ENCODE peak calls at places on chromosome 13, in ten cellular contexts. H is neural progenitor cell, F is GM06990, X is B cell, B is lung, W is AG09309, M is thoracic aorta, Q is upper lobe of right lung, O is fibroblast of mammary gland, S is neural crest cell. K is an unnamed sample.
A peak's percentile ranks its signal among the peaks of the same experiment; 100 is the strongest.

GRCh38 chr13:113732961-113733950 is 25.8 kb upstream of the TMEM255B start:
- DNase-seq in H (no peak), F (no peak), X (no peak), B (no peak), W (no peak), M (no peak), Q (no peak), O (no peak), S (no peak), K (no peak)

GRCh38 chr13:110860986-110861385 is 53.9 kb downstream of the ANKRD10 start:
- DNase-seq in H (no peak), F (no peak), X (no peak), B (no peak), W (no peak), M (no peak), Q (no peak), O (no peak), S (no peak), K (no peak)

GRCh38 chr13:101265934-101266333 is 150.4 kb downstream of the NALCN start:
- DNase-seq in H (no peak), F (no peak), X (no peak), B (no peak), W (no peak), M (no peak), Q (no peak), O (peak; percentile 24), S (no peak), K (no peak)

GRCh38 chr13:37163626-37164365 is 58.3 kb upstream of the CSNK1A1L start:
- DNase-seq in H (no peak), F (no peak), X (no peak), B (no peak), W (no peak), M (no peak), Q (no peak), O (peak; percentile 48), S (no peak), K (no peak)

GRCh38 chr13:39016789-39017188 is 21.1 kb downstream of the PROSER1 start:
- DNase-seq in H (peak; percentile 68), F (no peak), X (no peak), B (no peak), W (no peak), M (no peak), Q (no peak), O (peak; percentile 35), S (peak; percentile 11), K (peak; percentile 31)

GRCh38 chr13:94143624-94144350 is 335.7 kb downstream of the DCT start:
- DNase-seq in H (no peak), F (no peak), X (no peak), B (no peak), W (no peak), M (no peak), Q (no peak), O (no peak), S (no peak), K (no peak)

GRCh38 chr13:66102864-66103263 is 1127.3 kb downstream of the PCDH9 start:
- DNase-seq in H (no peak), F (no peak), X (no peak), B (no peak), W (no peak), M (no peak), Q (no peak), O (no peak), S (no peak), K (no peak)

GRCh38 chr13:35765941-35766340 is 289.5 kb upstream of the MAB21L1 start:
- DNase-seq in H (no peak), F (no peak), X (no peak), B (no peak), W (no peak), M (no peak), Q (no peak), O (no peak), S (no peak), K (no peak)

GRCh38 chr13:27622102-27622820 is 569 bp downstream of the POLR1D start:
- DNase-seq in H (no peak), F (no peak), X (no peak), B (no peak), W (no peak), M (no peak), Q (no peak), O (peak; percentile 14), S (no peak), K (peak; percentile 45)
- TF ChIP-seq CTCF in H (peak; percentile 35), F (no peak), X (no peak), B (no peak), W (peak; percentile 39), M (no peak), Q (peak; percentile 18), O (peak; percentile 34), S (peak; percentile 55), K (peak; percentile 72)

GRCh38 chr13:100213576-100213975 is 124.7 kb downstream of the PCCA start:
- DNase-seq in H (no peak), F (no peak), X (no peak), B (no peak), W (no peak), M (no peak), Q (no peak), O (no peak), S (no peak), K (no peak)

GRCh38 chr13:100209857-100210580 is 121.1 kb downstream of the PCCA start:
- DNase-seq in H (no peak), F (no peak), X (no peak), B (no peak), W (no peak), M (no peak), Q (no peak), O (peak; percentile 84), S (no peak), K (peak; percentile 65)

GRCh38 chr13:100210966-100211710 is 122.2 kb downstream of the PCCA start:
- DNase-seq in H (no peak), F (no peak), X (no peak), B (no peak), W (no peak), M (no peak), Q (no peak), O (peak; percentile 45), S (no peak), K (peak; percentile 18)

GRCh38 chr13:100214886-100215285 is 126.0 kb downstream of the PCCA start:
- DNase-seq in H (no peak), F (no peak), X (no peak), B (no peak), W (no peak), M (no peak), Q (no peak), O (peak; percentile 60), S (no peak), K (peak; percentile 72)

DNA sequence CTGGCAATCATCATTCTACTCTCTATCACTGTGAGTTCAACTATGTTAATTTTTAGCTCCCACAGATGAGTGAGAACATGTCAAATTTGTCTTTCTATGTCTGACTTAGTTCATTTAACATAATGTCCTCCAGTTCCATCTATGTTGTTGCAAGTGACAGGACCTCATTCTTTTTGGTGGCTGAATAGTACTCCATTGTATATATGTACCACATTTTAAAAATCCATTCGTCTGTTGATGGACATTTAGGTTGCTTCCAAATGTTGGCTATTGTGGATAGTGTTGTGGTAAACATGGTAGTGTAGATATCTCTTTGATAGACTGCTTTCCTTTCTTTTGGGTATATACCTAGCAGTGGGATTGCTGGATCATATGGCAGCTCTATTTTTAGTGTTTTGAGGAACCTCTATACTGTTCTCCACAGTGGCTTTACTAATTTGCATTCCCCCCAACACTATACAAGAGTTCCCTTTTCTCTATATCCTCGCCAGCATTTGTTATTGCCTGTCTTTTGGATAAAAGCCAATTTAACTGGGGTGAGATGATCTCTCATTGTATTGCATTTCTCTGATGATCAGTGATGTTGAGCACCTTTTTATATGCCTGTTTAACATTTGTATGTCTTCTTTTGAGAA is 124.1 kb downstream of the PCCA start:
- DNase-seq in H (no peak), F (no peak), X (no peak), B (no peak), W (no peak), M (no peak), Q (no peak), O (no peak), S (no peak), K (no peak)
- TF ChIP-seq CTCF in H (no peak), F (no peak), X (no peak), B (no peak), W (no peak), M (no peak), Q (no peak), O (no peak), S (no peak), K (no peak)

DNA sequence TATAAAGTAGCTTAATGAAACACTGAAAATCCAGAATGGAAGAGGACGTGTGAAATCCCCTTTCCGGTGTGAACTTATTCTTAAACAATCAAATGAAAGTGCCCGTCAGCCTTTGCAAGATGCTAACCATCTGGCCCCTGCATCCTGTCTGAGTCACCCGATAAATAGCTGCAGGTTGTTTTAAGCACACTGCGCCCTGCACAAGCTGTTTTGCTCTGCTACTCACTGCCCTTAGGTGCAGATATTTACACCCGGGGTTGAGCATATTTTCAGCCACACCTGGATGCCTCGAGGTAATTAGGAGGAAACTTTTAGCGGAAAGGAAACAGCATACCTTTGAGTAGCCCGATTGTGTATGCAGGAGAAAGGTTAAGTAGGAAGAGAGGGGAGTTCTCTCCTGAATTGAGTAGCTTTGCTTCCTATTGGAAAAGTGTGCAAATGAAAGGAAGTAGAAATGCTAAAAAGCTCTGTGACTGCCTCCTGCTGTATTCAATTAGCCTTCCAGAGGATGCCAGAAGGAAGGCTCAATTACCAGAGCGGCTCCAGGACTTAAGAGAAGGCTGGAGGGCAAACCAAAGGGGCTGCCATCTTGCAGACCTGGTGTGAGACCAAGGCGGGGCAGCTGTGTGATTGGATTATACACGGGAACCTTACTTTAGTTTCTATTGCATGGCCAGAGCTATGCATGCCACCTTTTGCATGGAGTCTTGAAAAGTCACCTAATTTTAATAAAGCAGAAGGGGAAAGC is 42.5 kb downstream of the IRS2 start:
- DNase-seq in H (no peak), F (no peak), X (no peak), B (no peak), W (no peak), M (no peak), Q (no peak), O (peak; percentile 63), S (no peak), K (peak; percentile 49)
- TF ChIP-seq CTCF in H (no peak), F (no peak), X (no peak), B (no peak), W (no peak), M (no peak), Q (no peak), O (no peak), S (no peak), K (no peak)

GRCh38 chr13:105414639-105415038 is 1120.8 kb downstream of the EFNB2 start:
- DNase-seq in H (no peak), F (no peak), X (no peak), B (no peak), W (no peak), M (no peak), Q (no peak), O (no peak), S (no peak), K (no peak)

GRCh38 chr13:105412171-105412570 is 1123.3 kb downstream of the EFNB2 start:
- DNase-seq in H (no peak), F (no peak), X (no peak), B (no peak), W (no peak), M (no peak), Q (no peak), O (no peak), S (no peak), K (no peak)

GRCh38 chr13:105406551-105406950 is 1128.9 kb downstream of the EFNB2 start:
- DNase-seq in H (no peak), F (no peak), X (no peak), B (no peak), W (no peak), M (no peak), Q (no peak), O (no peak), S (no peak), K (no peak)

DNA sequence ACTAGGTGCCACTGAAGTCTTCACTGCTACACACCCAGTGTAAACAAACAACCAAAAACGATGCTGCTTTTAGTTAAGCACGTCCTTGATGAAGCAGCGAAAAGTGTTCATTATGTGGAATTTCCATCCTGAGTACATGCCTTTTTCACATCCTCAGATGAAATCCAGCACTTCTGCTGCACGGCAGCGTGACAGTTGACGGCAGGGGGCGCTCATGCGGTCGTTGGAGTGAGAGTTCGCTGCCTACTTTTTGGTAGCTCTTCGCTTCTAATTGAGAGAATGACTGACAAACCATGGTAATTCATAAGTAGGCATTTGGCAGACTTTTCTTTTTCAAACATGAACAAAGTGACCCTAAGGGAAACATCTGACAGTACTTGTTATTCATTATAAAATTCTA is 1124.9 kb downstream of the EFNB2 start:
- DNase-seq in H (peak; percentile 77), F (peak; percentile 13), X (peak; percentile 3), B (peak; percentile 39), W (peak; percentile 8), M (no peak), Q (peak; percentile 86), O (peak; percentile 41), S (peak; percentile 47), K (no peak)
- TF ChIP-seq CTCF in H (peak; percentile 85), F (peak; percentile 27), X (no peak), B (no peak), W (peak; percentile 88), M (peak; percentile 39), Q (peak; percentile 68), O (peak; percentile 71), S (peak; percentile 69), K (peak; percentile 83)